ENCODE peak calls at places on chromosomes 11 and 22, in ten cellular contexts. One of them, this sample, is unnamed.

GRCh38 chr11:97722721-97723120 is 1298.0 kb upstream of the CNTN5 start:
- DNase-seq in GM23338: peak; percentile 46
- DNase-seq in upper lobe of left lung: no peak
- DNase-seq in stomach: no peak
- DNase-seq in spleen: no peak
- DNase-seq in HCT116: no peak
- DNase-seq in Panc1: no peak
- DNase-seq in sigmoid colon: no peak
- DNase-seq in HL-60: no peak
- DNase-seq in transverse colon: no peak
- DNase-seq in this sample: no peak

GRCh38 chr11:14144905-14145304 is 182.4 kb downstream of the SPON1 start:
- DNase-seq in GM23338: no peak
- DNase-seq in upper lobe of left lung: peak; percentile 31
- DNase-seq in stomach: no peak
- DNase-seq in spleen: no peak
- DNase-seq in HCT116: no peak
- DNase-seq in Panc1: no peak
- DNase-seq in sigmoid colon: no peak
- DNase-seq in HL-60: no peak
- DNase-seq in transverse colon: no peak
- DNase-seq in this sample: no peak

GRCh38 chr22:42388130-42388797 is 43.9 kb downstream of the NFAM1 start:
- DNase-seq in GM23338: peak; percentile 58
- DNase-seq in upper lobe of left lung: no peak
- DNase-seq in stomach: no peak
- DNase-seq in spleen: no peak
- DNase-seq in HCT116: no peak
- DNase-seq in Panc1: no peak
- DNase-seq in sigmoid colon: no peak
- DNase-seq in HL-60: no peak
- DNase-seq in transverse colon: no peak
- DNase-seq in this sample: no peak

GRCh38 chr11:59894616-59895015 is 16.0 kb downstream of the OOSP3 start:
- DNase-seq in GM23338: no peak
- DNase-seq in upper lobe of left lung: no peak
- DNase-seq in stomach: no peak
- DNase-seq in spleen: no peak
- DNase-seq in HCT116: no peak
- DNase-seq in Panc1: no peak
- DNase-seq in sigmoid colon: no peak
- DNase-seq in HL-60: no peak
- DNase-seq in transverse colon: no peak
- DNase-seq in this sample: no peak

GRCh38 chr11:134656861-134657540 is 245.0 kb upstream of the B3GAT1 start:
- DNase-seq in GM23338: no peak
- DNase-seq in upper lobe of left lung: peak; percentile 17
- DNase-seq in stomach: peak; percentile 20
- DNase-seq in spleen: peak; percentile 69
- DNase-seq in HCT116: no peak
- DNase-seq in Panc1: no peak
- DNase-seq in sigmoid colon: peak; percentile 52
- DNase-seq in HL-60: no peak
- DNase-seq in transverse colon: no peak
- DNase-seq in this sample: no peak

GRCh38 chr22:46750530-46750800 is 12.0 kb upstream of the TBC1D22A start:
- DNase-seq in GM23338: no peak
- DNase-seq in upper lobe of left lung: no peak
- DNase-seq in stomach: no peak
- DNase-seq in spleen: no peak
- DNase-seq in HCT116: no peak
- DNase-seq in Panc1: no peak
- DNase-seq in sigmoid colon: no peak
- DNase-seq in HL-60: no peak
- DNase-seq in transverse colon: no peak
- DNase-seq in this sample: no peak

GRCh38 chr11:33178443-33179154 is 17.3 kb upstream of the CSTF3 start:
- DNase-seq in GM23338: peak; percentile 19
- DNase-seq in upper lobe of left lung: no peak
- DNase-seq in stomach: no peak
- DNase-seq in spleen: no peak
- DNase-seq in HCT116: no peak
- DNase-seq in Panc1: no peak
- DNase-seq in sigmoid colon: no peak
- DNase-seq in HL-60: no peak
- DNase-seq in transverse colon: no peak
- DNase-seq in this sample: no peak

GRCh38 chr11:125229006-125229405 is 64.5 kb downstream of the PKNOX2 start:
- DNase-seq in GM23338: peak; percentile 45
- DNase-seq in upper lobe of left lung: no peak
- DNase-seq in stomach: no peak
- DNase-seq in spleen: no peak
- DNase-seq in HCT116: no peak
- DNase-seq in Panc1: no peak
- DNase-seq in sigmoid colon: no peak
- DNase-seq in HL-60: no peak
- DNase-seq in transverse colon: no peak
- DNase-seq in this sample: no peak

GRCh38 chr11:15541079-15541478 is 426.4 kb downstream of the INSC start:
- DNase-seq in GM23338: no peak
- DNase-seq in upper lobe of left lung: no peak
- DNase-seq in stomach: no peak
- DNase-seq in spleen: no peak
- DNase-seq in HCT116: no peak
- DNase-seq in Panc1: no peak
- DNase-seq in sigmoid colon: no peak
- DNase-seq in HL-60: no peak
- DNase-seq in transverse colon: no peak
- DNase-seq in this sample: no peak

GRCh38 chr11:19055905-19056304 is 4.6 kb downstream of the MRGPRX2 start:
- DNase-seq in GM23338: no peak
- DNase-seq in upper lobe of left lung: no peak
- DNase-seq in stomach: no peak
- DNase-seq in spleen: no peak
- DNase-seq in HCT116: no peak
- DNase-seq in Panc1: no peak
- DNase-seq in sigmoid colon: no peak
- DNase-seq in HL-60: no peak
- DNase-seq in transverse colon: no peak
- DNase-seq in this sample: no peak

GRCh38 chr11:20035701-20036601 is 124.3 kb downstream of the DBX1 start:
- DNase-seq in GM23338: no peak
- DNase-seq in upper lobe of left lung: no peak
- DNase-seq in stomach: no peak
- DNase-seq in spleen: no peak
- DNase-seq in HCT116: no peak
- DNase-seq in Panc1: peak; percentile 80
- DNase-seq in sigmoid colon: no peak
- DNase-seq in HL-60: no peak
- DNase-seq in transverse colon: no peak
- DNase-seq in this sample: no peak

GRCh38 chr11:18277560-18278271 is 11.7 kb downstream of the SAA1 start:
- DNase-seq in GM23338: no peak
- DNase-seq in upper lobe of left lung: peak; percentile 64
- DNase-seq in stomach: no peak
- DNase-seq in spleen: no peak
- DNase-seq in HCT116: no peak
- DNase-seq in Panc1: no peak
- DNase-seq in sigmoid colon: no peak
- DNase-seq in HL-60: peak; percentile 81
- DNase-seq in transverse colon: no peak
- DNase-seq in this sample: no peak

GRCh38 chr22:34973016-34973415 is 92.9 kb upstream of the ISX start:
- DNase-seq in GM23338: no peak
- DNase-seq in upper lobe of left lung: no peak
- DNase-seq in stomach: no peak
- DNase-seq in spleen: no peak
- DNase-seq in HCT116: no peak
- DNase-seq in Panc1: no peak
- DNase-seq in sigmoid colon: no peak
- DNase-seq in HL-60: no peak
- DNase-seq in transverse colon: no peak
- DNase-seq in this sample: no peak

GRCh38 chr22:34976474-34976873 is 89.5 kb upstream of the ISX start:
- DNase-seq in GM23338: no peak
- DNase-seq in upper lobe of left lung: no peak
- DNase-seq in stomach: no peak
- DNase-seq in spleen: no peak
- DNase-seq in HCT116: no peak
- DNase-seq in Panc1: no peak
- DNase-seq in sigmoid colon: no peak
- DNase-seq in HL-60: no peak
- DNase-seq in transverse colon: no peak
- DNase-seq in this sample: no peak

GRCh38 chr22:34976886-34977285 is 89.1 kb upstream of the ISX start:
- DNase-seq in GM23338: no peak
- DNase-seq in upper lobe of left lung: no peak
- DNase-seq in stomach: no peak
- DNase-seq in spleen: no peak
- DNase-seq in HCT116: no peak
- DNase-seq in Panc1: no peak
- DNase-seq in sigmoid colon: no peak
- DNase-seq in HL-60: no peak
- DNase-seq in transverse colon: no peak
- DNase-seq in this sample: no peak

GRCh38 chr22:34973926-34974325 is 92.0 kb upstream of the ISX start:
- DNase-seq in GM23338: no peak
- DNase-seq in upper lobe of left lung: no peak
- DNase-seq in stomach: no peak
- DNase-seq in spleen: no peak
- DNase-seq in HCT116: no peak
- DNase-seq in Panc1: no peak
- DNase-seq in sigmoid colon: no peak
- DNase-seq in HL-60: no peak
- DNase-seq in transverse colon: no peak
- DNase-seq in this sample: no peak

DNA sequence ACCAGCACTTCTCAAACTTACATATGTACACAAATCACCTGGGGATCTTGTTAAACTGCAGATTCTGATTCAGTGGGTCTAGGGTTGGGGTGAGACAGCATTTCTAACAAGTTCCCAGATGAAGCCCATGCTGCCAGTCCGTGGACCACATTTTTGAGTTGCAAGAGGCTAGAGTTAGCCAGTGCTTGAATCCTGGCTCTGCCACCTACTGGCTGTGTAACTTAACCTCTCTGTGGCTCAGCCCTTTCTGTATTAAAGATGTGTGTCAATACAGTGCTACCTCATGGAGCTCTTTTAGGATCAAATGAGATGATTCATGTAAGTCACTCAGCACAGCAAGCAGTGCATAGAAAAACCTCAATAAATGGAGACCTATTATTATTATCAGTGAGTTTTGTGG is 90.2 kb upstream of the ISX start:
- DNase-seq in GM23338: peak; percentile 60
- DNase-seq in upper lobe of left lung: no peak
- DNase-seq in stomach: no peak
- DNase-seq in spleen: no peak
- DNase-seq in HCT116: no peak
- DNase-seq in Panc1: no peak
- DNase-seq in sigmoid colon: no peak
- DNase-seq in HL-60: no peak
- DNase-seq in transverse colon: no peak
- DNase-seq in this sample: no peak
- TF ChIP-seq CTCF in GM23338: peak; percentile 56
- TF ChIP-seq CTCF in upper lobe of left lung: no peak
- TF ChIP-seq CTCF in stomach: no peak
- TF ChIP-seq CTCF in spleen: no peak
- TF ChIP-seq CTCF in HCT116: peak; percentile 42
- TF ChIP-seq CTCF in Panc1: peak; percentile 28
- TF ChIP-seq CTCF in sigmoid colon: no peak
- TF ChIP-seq CTCF in HL-60: no peak
- TF ChIP-seq CTCF in transverse colon: no peak
- TF ChIP-seq CTCF in this sample: no peak

DNA sequence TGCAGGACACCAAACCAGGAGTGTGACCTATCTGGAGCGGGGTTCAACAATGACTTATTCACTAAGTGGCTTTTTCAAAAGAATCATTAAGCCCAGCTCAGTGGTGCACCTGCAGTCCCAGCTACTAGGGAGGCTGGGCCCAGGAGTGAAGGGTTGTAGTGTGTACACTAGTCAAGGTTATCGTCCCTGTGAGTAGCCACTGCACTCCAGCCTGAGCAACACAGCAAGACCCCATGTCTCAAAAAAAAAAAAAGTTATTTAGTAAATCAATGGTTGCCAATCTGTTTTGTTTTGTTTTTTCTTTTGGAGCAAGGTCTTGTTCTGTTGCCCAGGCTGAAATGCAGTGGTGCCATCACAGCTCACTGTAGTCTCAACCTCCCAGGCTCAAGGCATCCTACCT is 7.9 kb downstream of the RHOG start:
- DNase-seq in GM23338: no peak
- DNase-seq in upper lobe of left lung: no peak
- DNase-seq in stomach: no peak
- DNase-seq in spleen: peak; percentile 59
- DNase-seq in HCT116: no peak
- DNase-seq in Panc1: no peak
- DNase-seq in sigmoid colon: no peak
- DNase-seq in HL-60: no peak
- DNase-seq in transverse colon: no peak
- DNase-seq in this sample: no peak
- TF ChIP-seq POLR2AphosphoS5 in GM23338: no peak
- TF ChIP-seq POLR2AphosphoS5 in upper lobe of left lung: no peak
- TF ChIP-seq POLR2AphosphoS5 in stomach: no peak
- TF ChIP-seq POLR2AphosphoS5 in spleen: no peak
- TF ChIP-seq POLR2AphosphoS5 in HCT116: no peak
- TF ChIP-seq POLR2AphosphoS5 in Panc1: no peak
- TF ChIP-seq POLR2AphosphoS5 in sigmoid colon: no peak
- TF ChIP-seq POLR2AphosphoS5 in HL-60: no peak
- TF ChIP-seq POLR2AphosphoS5 in transverse colon: no peak
- TF ChIP-seq POLR2AphosphoS5 in this sample: no peak

DNA sequence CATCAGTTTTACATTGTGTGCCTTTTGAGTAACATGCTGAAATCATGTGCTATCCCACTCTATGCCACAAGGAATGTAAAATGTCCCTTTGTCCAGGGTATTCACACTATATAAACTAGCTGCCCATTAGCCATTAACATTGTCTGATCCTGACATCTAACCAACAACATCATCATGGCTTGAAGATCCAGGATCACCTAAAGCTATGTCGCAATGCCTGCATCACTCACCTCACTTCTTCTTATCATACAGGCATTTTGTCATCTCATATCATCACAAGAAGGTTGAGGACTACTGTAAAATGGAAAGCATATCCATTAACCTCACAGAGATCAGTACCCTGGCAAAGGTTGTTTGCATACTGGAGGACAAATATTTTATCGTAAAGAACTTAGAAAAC is 742.3 kb downstream of the DLG2 start:
- DNase-seq in GM23338: no peak
- DNase-seq in upper lobe of left lung: no peak
- DNase-seq in stomach: no peak
- DNase-seq in spleen: no peak
- DNase-seq in HCT116: no peak
- DNase-seq in Panc1: no peak
- DNase-seq in sigmoid colon: no peak
- DNase-seq in HL-60: no peak
- DNase-seq in transverse colon: no peak
- DNase-seq in this sample: no peak
- TF ChIP-seq CTCF in GM23338: no peak
- TF ChIP-seq CTCF in upper lobe of left lung: no peak
- TF ChIP-seq CTCF in stomach: no peak
- TF ChIP-seq CTCF in spleen: no peak
- TF ChIP-seq CTCF in HCT116: no peak
- TF ChIP-seq CTCF in Panc1: no peak
- TF ChIP-seq CTCF in sigmoid colon: no peak
- TF ChIP-seq CTCF in HL-60: no peak
- TF ChIP-seq CTCF in transverse colon: no peak
- TF ChIP-seq CTCF in this sample: no peak

GRCh38 chr22:36955691-36956090 is 42.3 kb downstream of the CSF2RB start:
- DNase-seq in GM23338: no peak
- DNase-seq in upper lobe of left lung: peak; percentile 3
- DNase-seq in stomach: no peak
- DNase-seq in spleen: no peak
- DNase-seq in HCT116: no peak
- DNase-seq in Panc1: no peak
- DNase-seq in sigmoid colon: no peak
- DNase-seq in HL-60: no peak
- DNase-seq in transverse colon: no peak
- DNase-seq in this sample: no peak
- TF ChIP-seq POLR2AphosphoS5 in GM23338: no peak
- TF ChIP-seq POLR2AphosphoS5 in upper lobe of left lung: no peak
- TF ChIP-seq POLR2AphosphoS5 in stomach: no peak
- TF ChIP-seq POLR2AphosphoS5 in spleen: no peak
- TF ChIP-seq POLR2AphosphoS5 in HCT116: no peak
- TF ChIP-seq POLR2AphosphoS5 in Panc1: no peak
- TF ChIP-seq POLR2AphosphoS5 in sigmoid colon: no peak
- TF ChIP-seq POLR2AphosphoS5 in HL-60: no peak
- TF ChIP-seq POLR2AphosphoS5 in transverse colon: no peak
- TF ChIP-seq POLR2AphosphoS5 in this sample: no peak

This sample was measured in esophagus muscularis mucosa.